ENCODE peak calls at places on chromosomes 16 and 17, in five cellular contexts. C is mesenchymal stem cell, I is H9, T is neuronal stem cell, V is IMR-90. O is an unnamed sample.

GRCh38 chr17:28199728-28200127 is 119.3 kb upstream of the TMEM97 start:
- DNase-seq in T (no peak), V (no peak), C (no peak), I (no peak), O (no peak)

GRCh38 chr16:35365675-35366074 is 1906.3 kb downstream of the TP53TG3F start:
- DNase-seq in V (no peak), C (no peak), T (no peak), I (no peak), O (no peak)

GRCh38 chr17:78600181-78600651 is 23.0 kb upstream of the DNAH17 start:
- DNase-seq in I (no peak), V (no peak), T (no peak), C (no peak), O (no peak)

GRCh38 chr17:66175892-66176291 is 16.0 kb downstream of the CEP112 start:
- DNase-seq in V (no peak), C (no peak), T (no peak), I (no peak), O (no peak)

GRCh38 chr17:60947100-60947499 is 269.4 kb downstream of the BCAS3 start:
- DNase-seq in C (peak), V (peak), T (no peak), I (no peak), O (no peak)

GRCh38 chr16:17451835-17452234 is 18.9 kb downstream of the XYLT1 start:
- DNase-seq in I (no peak), T (no peak), C (no peak), V (no peak), O (no peak)

GRCh38 chr16:59683709-59684108 is 949.6 kb upstream of the GOT2 start:
- DNase-seq in C (no peak), T (no peak), I (no peak), V (no peak), O (no peak)

GRCh38 chr16:3716831-3717234 is 491 bp downstream of the TRAP1 start:
- DNase-seq in T (peak), V (no peak), I (no peak), C (peak), O (no peak)

GRCh38 chr17:68318103-68318991 is 27.1 kb downstream of the ARSG start:
- DNase-seq in C (peak), T (no peak), I (no peak), V (peak), O (peak)

GRCh38 chr16:55703003-55704001 is 47.5 kb downstream of the SLC6A2 start:
- DNase-seq in I (no peak), C (peak), T (peak), V (peak), O (no peak)

GRCh38 chr17:20948984-20949777 is 93.6 kb downstream of the USP22 start:
- DNase-seq in I (no peak), T (no peak), C (no peak), V (no peak), O (no peak)

GRCh38 chr16:73032548-73033270 is 15.2 kb downstream of the ZFHX3 start:
- DNase-seq in C (peak), V (no peak), T (no peak), I (peak), O (no peak)

GRCh38 chr17:39132192-39132600 is 19.2 kb downstream of the PLXDC1 start:
- DNase-seq in I (no peak), C (peak), T (no peak), V (peak), O (no peak)

GRCh38 chr17:77571141-77571540 is 387.4 kb upstream of the TNRC6C start:
- DNase-seq in T (peak), C (no peak), I (no peak), V (no peak), O (no peak)

GRCh38 chr16:30628628-30629342 is 18.6 kb upstream of the ZNF689 start:
- DNase-seq in T (peak), I (peak), V (peak), C (peak), O (peak)

GRCh38 chr17:76538281-76538931 is 897 bp upstream of the CYGB start:
- DNase-seq in V (no peak), T (no peak), C (peak), I (peak), O (no peak)

GRCh38 chr16:86784267-86784626 is 205.9 kb downstream of the FOXL1 start:
- DNase-seq in T (no peak), I (no peak), V (no peak), C (no peak), O (no peak)

GRCh38 chr17:80449194-80449929 is 27.0 kb downstream of the NPTX1 start:
- DNase-seq in V (no peak), C (no peak), T (no peak), I (no peak), O (no peak)

DNA sequence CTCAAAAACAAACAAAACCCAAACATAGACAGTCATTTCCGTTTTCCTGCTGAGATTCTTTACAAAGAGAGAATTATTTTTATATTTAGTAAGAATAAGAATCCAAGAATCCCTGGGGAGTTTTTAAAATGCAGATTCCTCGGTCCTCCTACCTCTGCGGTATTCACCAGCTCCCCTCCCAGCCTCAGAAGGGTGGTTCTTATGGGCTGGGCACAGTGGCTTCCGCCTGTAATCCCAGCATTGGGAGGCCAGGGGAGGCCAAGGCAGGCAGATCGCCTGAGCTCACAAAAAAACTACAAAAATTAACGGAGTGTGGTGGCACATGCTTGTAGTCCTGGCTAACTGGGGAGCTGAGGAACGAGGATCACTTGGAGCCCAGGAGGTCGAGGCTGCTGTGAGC is 26.7 kb upstream of the USP7 start:
- DNase-seq in V (no peak), I (no peak), T (no peak), C (no peak), O (no peak)
- H4K91ac ChIP-seq in V (no peak), I (no peak), T (no peak), C (peak), O (no peak)

GRCh38 chr17:31512796-31513195 is 121.3 kb downstream of the RAB11FIP4 start:
- DNase-seq in I (no peak), C (no peak), T (no peak), V (no peak), O (no peak)

GRCh38 chr17:31511176-31511540 is 119.7 kb downstream of the RAB11FIP4 start:
- DNase-seq in C (no peak), V (no peak), T (no peak), I (no peak), O (no peak)

GRCh38 chr17:31512104-31512740 is 120.7 kb downstream of the RAB11FIP4 start:
- DNase-seq in T (no peak), C (no peak), I (no peak), V (no peak), O (no peak)

GRCh38 chr17:31510273-31511175 is 119.0 kb downstream of the RAB11FIP4 start:
- DNase-seq in V (peak), T (no peak), C (no peak), I (no peak), O (peak)

DNA sequence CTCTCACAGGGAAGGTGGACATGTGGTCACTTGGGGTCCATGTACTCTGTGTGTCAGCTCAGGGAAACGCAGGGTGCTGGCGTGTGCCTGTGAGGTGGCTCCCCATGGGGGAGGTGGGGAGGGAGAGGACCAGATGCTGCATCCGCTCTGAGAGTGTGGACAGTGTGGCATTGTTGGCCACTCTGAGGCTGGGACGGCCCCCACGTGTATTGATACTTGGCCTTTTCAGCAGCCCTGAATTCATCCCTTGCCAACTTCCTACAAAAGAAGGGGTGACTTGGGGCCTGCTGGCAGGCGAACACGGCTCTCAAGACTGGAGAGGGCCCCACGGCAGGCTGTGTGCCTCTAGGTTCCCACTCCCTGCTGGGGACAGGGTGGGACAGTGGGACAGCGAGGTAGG is 120.1 kb downstream of the RAB11FIP4 start:
- DNase-seq in T (no peak), V (no peak), C (no peak), I (no peak), O (no peak)
- H4K91ac ChIP-seq in T (no peak), V (no peak), C (no peak), I (no peak), O (peak)

DNA sequence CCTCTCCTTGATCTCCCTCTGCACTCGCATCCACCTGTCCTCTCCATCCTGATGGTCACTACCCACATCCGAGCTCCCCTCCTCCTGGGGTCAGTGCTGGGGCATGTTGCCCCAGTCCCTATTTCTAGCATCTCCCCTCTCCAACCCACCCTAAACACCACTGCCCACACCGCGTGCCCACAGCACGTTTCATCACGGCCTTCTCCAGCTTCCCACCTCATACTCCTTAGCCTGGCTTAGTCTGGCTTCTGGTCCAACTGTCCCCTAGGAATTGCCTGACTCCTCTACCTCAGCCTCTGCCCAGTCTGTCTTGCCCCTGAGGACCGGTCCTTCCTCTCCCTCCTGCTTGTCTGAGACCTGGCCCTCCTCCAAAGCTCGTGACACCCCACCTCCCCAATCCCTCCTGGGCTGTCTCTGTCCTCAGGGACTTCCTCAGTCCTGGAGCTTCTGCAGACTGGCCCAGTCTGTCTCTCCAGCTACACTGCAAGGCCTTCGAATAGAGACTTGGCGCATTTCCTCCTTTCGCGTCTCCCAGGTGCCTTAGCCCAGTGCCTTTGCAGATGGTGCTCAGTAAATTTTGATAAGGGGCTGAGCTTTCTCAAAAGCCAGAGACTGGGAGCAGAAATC is 4.9 kb downstream of the ALOX15 start:
- DNase-seq in T (no peak), I (no peak), V (no peak), C (no peak), O (no peak)
- H4K91ac ChIP-seq in T (no peak), I (no peak), V (no peak), C (no peak), O (no peak)

DNA sequence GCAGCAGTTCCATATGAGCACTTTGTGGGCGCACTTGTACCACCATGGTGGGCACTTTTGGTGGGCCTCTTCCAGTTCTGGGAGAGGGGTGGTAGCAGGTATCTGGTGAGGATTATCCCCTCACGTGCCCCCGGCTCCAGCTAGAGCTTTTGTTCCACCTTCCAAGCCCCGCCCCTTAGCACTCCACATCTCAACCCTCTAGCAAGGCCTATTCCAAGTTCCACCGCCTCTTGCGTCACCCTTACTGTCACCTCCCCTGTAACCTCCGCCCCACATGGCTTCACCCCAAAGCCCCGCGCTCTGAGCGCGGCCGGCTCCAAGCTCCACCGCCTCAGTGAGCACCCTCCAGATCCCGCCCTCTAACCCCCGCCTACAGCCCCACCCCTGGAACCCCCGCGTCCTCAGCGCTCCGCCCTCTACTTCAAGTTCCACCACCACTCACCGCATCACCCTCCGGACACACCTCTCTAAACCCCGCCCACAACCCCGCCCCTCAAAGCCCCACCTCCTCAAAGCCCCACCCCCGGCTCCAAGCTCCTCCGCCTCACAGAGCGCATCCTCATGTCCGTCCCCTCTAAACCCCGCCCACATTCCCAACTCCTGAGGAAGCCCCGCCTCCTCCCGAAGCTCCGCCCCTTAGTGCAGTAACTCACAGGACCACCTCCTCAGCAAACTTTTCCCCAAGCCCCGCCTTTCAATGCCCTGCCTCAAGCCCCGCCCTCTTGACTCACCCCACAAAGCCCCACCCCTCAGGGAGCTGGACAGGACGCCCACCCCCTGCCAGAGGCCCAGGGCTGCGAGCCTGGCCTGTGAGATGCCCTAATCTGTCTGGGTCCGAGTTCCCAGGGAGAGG is 11.1 kb downstream of the SCN4A start:
- DNase-seq in V (peak), T (peak), C (peak), I (peak), O (peak)
- H4K91ac ChIP-seq in V (no peak), T (no peak), C (no peak), I (no peak), O (no peak)

DNA sequence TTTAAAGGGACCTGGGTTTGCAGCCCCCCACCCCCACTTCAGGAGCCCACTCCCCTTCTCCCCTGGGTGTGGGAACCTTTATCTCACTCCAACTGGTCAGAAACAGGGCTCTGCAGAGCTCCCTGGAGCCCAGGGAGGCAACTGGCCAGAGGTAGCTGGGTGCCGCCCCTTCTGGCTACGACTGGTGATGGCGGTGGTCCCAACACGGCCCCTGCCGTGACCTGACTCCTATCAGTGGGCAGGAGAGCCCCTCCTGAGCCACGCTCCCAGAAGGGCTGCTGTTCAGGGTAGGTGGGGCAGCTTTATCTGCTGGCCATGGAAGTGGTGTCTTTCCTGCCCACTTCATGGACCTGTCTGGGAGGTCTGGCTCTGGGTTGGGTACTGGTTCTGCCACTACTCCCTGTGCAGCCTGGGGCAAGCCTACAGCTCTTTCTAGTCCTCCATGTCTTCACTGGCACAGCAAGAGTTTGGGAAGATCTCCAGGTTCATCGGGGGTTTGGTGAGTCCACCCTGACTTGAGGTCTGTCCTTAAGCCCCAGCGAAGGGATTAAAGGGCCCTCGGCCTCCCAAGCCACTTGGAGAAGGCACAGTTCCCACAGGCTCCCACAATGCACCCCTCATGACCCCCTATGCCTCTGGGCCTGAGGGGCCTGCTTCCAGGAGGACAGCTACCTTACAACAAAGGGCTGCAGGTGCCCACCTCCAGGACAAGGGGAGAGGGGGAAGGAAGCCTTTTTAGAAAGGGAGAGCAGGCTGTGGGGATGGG is 5.5 kb upstream of the SREBF1 start:
- DNase-seq in V (no peak), C (no peak), T (no peak), I (no peak), O (no peak)
- H4K91ac ChIP-seq in V (no peak), C (peak), T (peak), I (no peak), O (peak)

DNA sequence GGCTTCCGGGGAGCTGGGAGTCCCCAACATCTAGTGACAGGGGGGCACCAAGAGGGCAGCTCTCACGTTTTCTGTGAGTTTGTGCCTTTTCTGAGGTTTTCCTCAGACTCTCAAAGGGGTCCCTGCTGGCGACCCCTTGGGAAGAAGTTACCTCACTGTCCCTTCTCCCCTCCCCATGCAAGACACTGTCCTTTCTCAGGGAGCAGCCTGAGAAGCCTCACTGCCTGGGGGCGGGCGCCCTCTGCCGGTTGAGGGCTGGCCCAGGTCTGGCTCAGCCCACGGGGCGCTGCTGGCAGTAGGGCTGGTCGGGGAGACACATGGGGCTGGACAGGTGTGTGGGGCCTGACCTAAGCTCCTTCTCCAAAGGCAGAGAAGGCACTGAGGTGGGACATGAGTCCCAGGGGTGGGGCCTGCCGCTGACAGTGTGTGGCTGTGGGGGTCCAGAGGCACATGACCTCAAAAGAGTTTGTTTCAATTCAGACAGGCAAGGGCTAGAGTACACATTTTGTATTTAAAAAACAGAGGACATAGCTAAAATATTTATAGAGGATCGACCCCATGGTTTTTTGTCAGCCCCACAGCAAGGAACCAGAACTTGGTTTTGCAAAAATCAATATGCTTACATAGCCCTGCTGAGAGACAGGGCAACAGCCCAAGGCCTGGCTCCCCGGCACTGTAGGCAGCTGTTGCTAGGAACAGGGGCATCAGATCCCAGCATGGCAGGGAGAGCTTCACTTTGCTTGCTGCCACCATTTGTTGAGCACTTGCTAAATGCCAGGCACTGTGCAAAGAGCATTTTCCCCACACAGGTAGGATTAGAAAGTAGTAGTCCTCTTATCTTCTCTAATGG is 18.5 kb upstream of the ALDH3A1 start:
- DNase-seq in T (peak), I (peak), C (peak), V (peak), O (peak)
- H4K91ac ChIP-seq in T (no peak), I (no peak), C (no peak), V (no peak), O (no peak)

O was measured in trophoblast cell.